ENCODE peak calls at places on chromosomes 13 and 19, in eight cellular contexts. E is MCF 10A, Z is brain microvascular endothelial cell, A is kidney tubule cell, C is fibroblast of mammary gland, R is AML-193, F is right lobe of liver, N is retina. D is an unnamed sample.

GRCh38 chr13:76799696-76800095 is 86.5 kb downstream of the KCTD12 start:
- DNase-seq in E (no peak), R (no peak), A (peak; percentile 88), Z (no peak), F (no peak), C (peak; percentile 10), N (no peak), D (no peak)

GRCh38 chr19:14094854-14095253 is 4.3 kb upstream of the SAMD1 start:
- DNase-seq in N (no peak), E (no peak), C (no peak), R (no peak), F (no peak), Z (no peak), A (no peak), D (no peak)

GRCh38 chr13:31725841-31726240 is 13.5 kb upstream of the RXFP2 start:
- DNase-seq in R (no peak), F (no peak), N (no peak), A (peak; percentile 72), Z (no peak), C (no peak), E (peak; percentile 53), D (no peak)

GRCh38 chr19:14015454-14016035 is 9.4 kb upstream of the RFX1 start:
- DNase-seq in E (no peak), A (peak; percentile 10), C (no peak), N (no peak), F (no peak), R (no peak), Z (no peak), D (no peak)

GRCh38 chr19:11435833-11436313 is 438 bp downstream of the PRKCSH start:
- DNase-seq in F (peak; percentile 47), E (no peak), Z (no peak), N (no peak), C (peak; percentile 20), R (no peak), A (peak; percentile 19), D (peak; percentile 53)

GRCh38 chr19:1098177-1099051 is 3.2 kb upstream of the POLR2E start:
- DNase-seq in C (peak; percentile 51), Z (no peak), F (peak; percentile 79), R (no peak), A (no peak), N (no peak), E (peak; percentile 82), D (peak; percentile 62)

GRCh38 chr19:2624537-2625091 is 77.9 kb downstream of the GNG7 start:
- DNase-seq in N (peak; percentile 56), R (no peak), F (peak; percentile 76), A (peak; percentile 66), E (peak; percentile 45), Z (no peak), C (no peak), D (peak; percentile 86)

GRCh38 chr13:72648513-72649065 is 78.8 kb downstream of the MZT1 start:
- DNase-seq in A (no peak), F (no peak), N (no peak), C (no peak), R (no peak), E (no peak), Z (no peak), D (peak; percentile 27)

GRCh38 chr13:23506821-23507210 is 63.4 kb upstream of the TNFRSF19 start:
- DNase-seq in A (peak; percentile 93), E (no peak), R (no peak), C (peak; percentile 66), Z (peak; percentile 92), N (peak; percentile 64), F (no peak), D (peak; percentile 27)

GRCh38 chr19:45405435-45406164 is 731 bp upstream of the PPP1R13L start:
- DNase-seq in A (peak; percentile 93), E (peak; percentile 96), Z (peak; percentile 92), N (peak; percentile 92), F (peak; percentile 91), C (peak; percentile 90), R (peak; percentile 84), D (peak; percentile 96)

GRCh38 chr13:29435125-29435911 is 160.2 kb downstream of the SLC7A1 start:
- DNase-seq in E (peak; percentile 74), N (no peak), R (no peak), A (peak; percentile 15), C (peak; percentile 99), Z (peak; percentile 66), F (no peak), D (peak; percentile 10)